ENCODE peak calls at places on chromosomes 16 and 17, in seven cellular contexts. X is A549, V is HepG2, F is K562, P is HCT116, D is GM12878, T is endothelial cell of umbilical vein. Z is an unnamed sample.

GRCh38 chr17:80980397-80981061 is 11.1 kb upstream of the CHMP6 start:
- DNase-seq in D (no peak), V (no peak), F (no peak), T (no peak), X (no peak), P (no peak), Z (no peak)

GRCh38 chr17:43860927-43861622 is 14.1 kb downstream of the CD300LG start:
- DNase-seq in V (no peak), F (no peak), X (no peak), P (no peak), T (no peak), D (no peak), Z (peak; percentile 19)

GRCh38 chr17:17446666-17447155 is 30.1 kb upstream of the MED9 start:
- DNase-seq in T (no peak), D (no peak), V (no peak), X (peak; percentile 54), F (no peak), P (no peak), Z (no peak)

GRCh38 chr17:376936-377863 is 24.6 kb upstream of the RPH3AL start:
- DNase-seq in P (no peak), T (no peak), F (no peak), X (no peak), V (no peak), D (no peak), Z (peak; percentile 33)

GRCh38 chr17:48236681-48237134 is 129.1 kb downstream of the SNX11 start:
- DNase-seq in V (no peak), T (peak; percentile 91), P (peak; percentile 91), D (no peak), F (no peak), X (peak; percentile 29), Z (no peak)

GRCh38 chr16:81973737-81974136 is 37.5 kb downstream of the SDR42E1 start:
- DNase-seq in F (no peak), V (no peak), T (no peak), P (no peak), X (no peak), D (no peak), Z (no peak)

GRCh38 chr17:60526726-60527125 is 684 bp upstream of the APPBP2 start:
- DNase-seq in D (no peak), F (no peak), T (peak; percentile 49), V (no peak), P (no peak), X (no peak), Z (no peak)

GRCh38 chr17:76820039-76820438 is 48.2 kb upstream of the MGAT5B start:
- DNase-seq in F (no peak), P (no peak), V (no peak), X (no peak), D (peak; percentile 13), T (no peak), Z (peak; percentile 88)

GRCh38 chr16:1308036-1308976 is 1.1 kb upstream of the UBE2I start:
- DNase-seq in F (peak; percentile 93), P (peak; percentile 74), D (no peak), V (peak; percentile 52), X (peak; percentile 53), T (no peak), Z (no peak)

GRCh38 chr16:89553733-89554132 is 6.7 kb upstream of the RPL13 start:
- DNase-seq in T (no peak), V (no peak), P (no peak), F (no peak), D (no peak), X (no peak), Z (no peak)
- TF ChIP-seq MAX in T (no peak), V (no peak), P (no peak), F (no peak), D (no peak), X (no peak), Z (no peak)

GRCh38 chr16:10385725-10386516 is at the start of gene ATF7IP2:
- DNase-seq in T (peak; percentile 95), D (peak; percentile 80), P (peak; percentile 87), X (peak; percentile 96), V (peak; percentile 98), F (peak; percentile 97), Z (peak; percentile 94)
- TF ChIP-seq POLR2A in T (peak; percentile 91), D (peak; percentile 100), P (peak; percentile 97), X (peak; percentile 98), V (peak; percentile 100), F (peak; percentile 99), Z (peak; percentile 77)

DNA sequence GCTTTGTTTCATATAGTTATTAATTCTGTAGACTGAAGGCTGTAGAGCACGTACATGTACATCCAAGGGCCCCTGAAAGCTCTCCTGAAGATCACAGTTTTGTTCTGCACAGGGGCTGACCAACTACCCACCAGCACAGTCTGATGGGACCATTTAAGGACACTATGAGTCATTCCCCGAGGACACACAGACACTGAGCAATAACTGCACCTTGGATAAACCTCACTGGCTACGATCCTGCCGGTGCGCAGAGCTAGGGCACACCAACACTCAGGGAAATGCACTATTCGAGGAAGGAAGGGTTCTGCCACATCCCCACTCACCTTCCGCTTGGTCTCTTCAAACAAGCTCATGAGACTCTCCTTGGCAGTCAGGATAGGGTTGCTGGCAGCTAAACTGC is 20.3 kb downstream of the SMG6 start:
- DNase-seq in X (no peak), P (no peak), T (no peak), D (no peak), V (no peak), F (no peak), Z (peak; percentile 22)
- TF ChIP-seq CTCF in X (no peak), P (no peak), T (no peak), D (no peak), V (no peak), F (no peak), Z (no peak)

DNA sequence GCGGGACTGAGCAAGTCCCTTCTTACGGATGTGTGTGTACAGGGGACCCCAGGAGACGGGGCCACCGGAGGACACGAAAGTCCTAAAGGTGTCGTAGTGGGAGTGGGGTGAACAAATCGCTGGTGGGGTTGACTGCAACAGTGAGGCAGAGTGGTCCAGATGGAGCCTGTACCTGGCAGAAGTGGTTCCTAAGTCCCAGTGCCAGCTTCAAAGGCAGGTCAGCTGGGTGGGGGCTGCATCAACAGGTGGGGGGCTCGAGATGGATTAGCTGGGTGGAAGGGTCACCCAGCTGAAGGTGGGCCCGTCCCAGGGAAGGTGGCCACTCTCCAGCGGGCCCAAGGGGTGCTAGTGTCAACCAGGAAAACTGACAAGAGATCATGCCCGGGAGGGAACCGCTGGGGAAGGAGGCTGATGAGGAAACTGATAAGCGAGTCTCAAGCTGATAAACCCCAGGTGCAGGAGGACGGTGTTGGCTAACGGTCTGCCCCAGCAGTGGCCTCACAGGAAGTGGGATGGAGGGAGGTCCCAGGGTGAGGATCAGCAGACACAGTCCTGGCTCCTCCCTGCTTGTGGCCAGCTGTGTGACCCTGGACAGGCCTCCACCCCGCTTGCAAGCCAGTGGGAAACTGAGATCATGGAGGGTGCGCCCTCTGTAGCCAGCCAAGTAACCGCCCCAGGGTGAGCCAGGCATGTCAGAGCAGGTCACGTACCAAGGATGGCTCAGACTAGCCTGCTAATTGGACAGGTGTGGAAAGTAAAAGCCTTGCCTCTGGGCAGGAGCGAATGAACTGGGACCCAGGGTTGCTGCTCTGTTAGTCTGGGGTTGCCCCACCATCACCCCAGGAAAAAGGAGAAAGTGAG is 1.0 kb downstream of the ORAI3 start:
- DNase-seq in X (peak; percentile 19), F (peak; percentile 69), P (peak; percentile 79), V (peak; percentile 92), T (peak; percentile 50), D (peak; percentile 71), Z (peak; percentile 94)
- TF ChIP-seq MAX in X (no peak), F (no peak), P (no peak), V (peak; percentile 56), T (no peak), D (peak; percentile 21), Z (peak; percentile 45)

Z was measured in NB4.